ENCODE peak calls at places on chromosomes 5 and 9, in four cellular contexts. X is mesenchymal stem cell, N is H9, Z is IMR-90. W is an unnamed sample.

GRCh38 chr5:31886206-31886605 is 247.3 kb downstream of the PDZD2 start:
- DNase-seq in N (no peak), Z (no peak), X (no peak), W (no peak)

GRCh38 chr5:94785111-94785510 is 166.6 kb downstream of the SLF1 start:
- DNase-seq in X (peak), Z (peak), N (no peak), W (no peak)

GRCh38 chr9:89999534-90000370 is 394.9 kb downstream of the GADD45G start:
- DNase-seq in Z (peak), X (peak), N (no peak), W (no peak)

GRCh38 chr5:155480731-155481131 is 467.2 kb downstream of the KIF4B start:
- DNase-seq in X (no peak), Z (no peak), N (no peak), W (no peak)

GRCh38 chr9:72995131-72996024 is 42.5 kb upstream of the ALDH1A1 start:
- DNase-seq in X (no peak), Z (no peak), N (no peak), W (no peak)

GRCh38 chr9:77901771-77902170 is 129.8 kb downstream of the GNAQ start:
- DNase-seq in Z (no peak), X (no peak), N (no peak), W (no peak)

GRCh38 chr9:86351897-86352296 is 2.3 kb downstream of the TUT7 start:
- DNase-seq in Z (no peak), N (no peak), X (no peak), W (no peak)

GRCh38 chr5:132265336-132266030 is 8.0 kb downstream of the PDLIM4 start:
- DNase-seq in Z (peak), X (peak), N (peak), W (no peak)

GRCh38 chr5:74371621-74372020 is 268.9 kb downstream of the ENC1 start:
- DNase-seq in X (no peak), Z (no peak), N (no peak), W (no peak)

GRCh38 chr9:92359380-92360007 is 33.7 kb downstream of the CENPP start:
- DNase-seq in Z (no peak), X (peak), N (no peak), W (no peak)

GRCh38 chr5:52893863-52894262 is 95.3 kb upstream of the ITGA2 start:
- DNase-seq in N (no peak), Z (no peak), X (no peak), W (no peak)

GRCh38 chr5:92627186-92627585 is 953.8 kb downstream of the NR2F1-AS1 start:
- DNase-seq in X (no peak), N (no peak), Z (no peak), W (no peak)

DNA sequence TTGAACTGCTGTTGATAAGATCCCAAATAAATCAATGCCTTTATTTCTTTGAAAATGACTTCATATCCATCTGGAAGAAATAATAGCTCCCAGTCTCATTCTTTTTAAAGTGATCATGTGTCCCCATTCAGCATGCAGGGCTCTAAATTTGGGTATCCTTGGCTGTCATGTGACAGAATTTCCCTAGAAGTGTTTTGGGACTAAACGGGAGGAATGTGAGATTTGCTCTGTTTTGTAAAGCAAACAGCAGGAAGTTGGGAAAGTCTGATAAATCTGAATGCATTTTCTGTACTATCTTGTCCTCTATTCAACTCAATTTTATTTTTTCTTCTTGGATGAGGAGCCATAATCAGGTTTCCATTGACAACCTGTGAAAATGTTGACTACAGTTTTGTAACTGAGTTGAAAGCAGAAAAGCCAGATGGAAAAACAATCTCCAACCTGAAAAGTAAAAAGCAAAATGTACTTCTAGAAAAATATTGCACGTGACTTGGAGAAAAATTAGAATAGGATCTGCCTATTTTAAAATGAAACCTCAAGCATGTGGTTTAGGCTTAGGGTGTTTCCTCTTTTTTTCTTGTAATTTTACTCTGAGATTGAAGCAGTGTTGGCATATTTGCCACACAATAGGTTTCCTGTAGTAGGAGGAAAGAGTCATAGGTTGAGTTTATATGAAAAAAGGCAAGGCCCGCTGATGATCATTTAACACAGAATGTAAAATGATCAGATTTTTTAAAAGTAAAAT is 76.2 kb upstream of the IL6ST start:
- DNase-seq in N (no peak), X (no peak), Z (no peak), W (no peak)
- H2AFZ ChIP-seq in N (no peak), X (no peak), Z (no peak), W (peak)

GRCh38 chr9:126684345-126684744 is 70.6 kb downstream of the LMX1B start:
- DNase-seq in N (no peak), X (no peak), Z (no peak), W (no peak)
- H3K18ac ChIP-seq in N (no peak), X (no peak), Z (no peak), W (no peak)

DNA sequence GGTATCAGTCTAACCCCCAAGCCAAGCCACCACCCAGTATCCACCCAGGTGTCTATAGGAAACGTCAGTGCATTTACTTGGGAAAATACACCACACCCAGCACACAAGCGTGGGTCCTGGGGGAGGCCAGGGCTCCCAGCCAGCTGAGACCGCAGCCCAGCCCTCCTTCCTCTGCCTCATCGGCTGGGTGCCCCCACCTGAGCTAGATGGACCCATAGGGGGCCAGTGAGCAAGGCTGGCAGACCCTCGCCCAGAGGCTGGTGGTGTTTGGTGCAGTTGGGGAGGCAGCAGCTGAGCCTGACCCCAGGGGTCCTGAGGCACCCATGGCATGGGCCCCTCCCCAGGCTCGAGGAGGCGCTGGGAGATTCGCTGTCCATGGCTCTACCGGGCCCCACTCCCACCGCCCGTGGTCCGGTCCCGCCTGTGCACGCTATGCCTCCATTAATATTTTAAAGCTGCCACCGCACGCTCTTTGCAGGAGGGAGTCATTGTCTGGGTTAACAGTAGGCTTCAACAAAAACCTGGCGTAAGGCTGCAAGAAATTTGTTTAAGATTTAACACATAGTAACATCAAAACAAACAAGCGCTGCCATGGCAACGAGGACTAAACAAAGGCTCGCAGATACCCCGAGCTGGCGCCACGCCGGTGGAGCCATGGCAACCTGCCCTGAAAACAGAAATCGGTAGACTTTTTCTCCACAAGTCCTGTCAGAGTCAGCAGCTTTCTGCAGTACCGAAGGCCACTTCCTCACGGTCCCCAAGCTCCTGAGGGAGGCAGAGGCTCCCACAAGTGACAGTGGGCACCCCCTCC is 20.6 kb downstream of the TPPP start:
- DNase-seq in X (peak), Z (peak), N (peak), W (peak)
- H2AFZ ChIP-seq in X (no peak), Z (peak), N (no peak), W (no peak)

GRCh38 chr9:113409883-113410206 is 630 bp downstream of the POLE3 start:
- DNase-seq in N (no peak), Z (no peak), X (no peak), W (no peak)
- H3K18ac ChIP-seq in N (peak), Z (no peak), X (peak), W (peak)

DNA sequence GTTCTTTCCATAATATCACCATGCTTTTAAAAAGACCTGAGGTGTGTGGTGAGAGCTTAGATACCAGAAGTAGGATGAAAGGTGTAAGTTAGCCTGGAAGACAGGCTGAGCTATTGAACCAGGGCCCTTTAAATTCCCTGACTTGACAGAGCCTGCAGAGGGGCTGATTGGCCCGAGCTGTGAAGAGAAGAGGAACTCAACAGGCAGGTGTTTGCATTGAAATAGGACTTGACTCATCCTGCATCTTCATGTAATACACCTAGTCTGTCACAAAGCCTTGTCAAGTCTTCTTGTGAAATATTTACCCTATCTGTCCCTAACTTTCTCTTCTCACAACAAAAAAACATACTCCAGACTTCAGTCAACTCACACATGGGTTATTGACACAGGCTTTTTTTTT is 16.6 kb upstream of the ANP32B start:
- DNase-seq in Z (no peak), N (peak), X (no peak), W (no peak)
- H2AFZ ChIP-seq in Z (no peak), N (no peak), X (no peak), W (no peak)

GRCh38 chr9:119009253-119009652 is 360.0 kb downstream of the BRINP1 start:
- DNase-seq in X (peak), N (no peak), Z (no peak), W (no peak)

GRCh38 chr9:119003882-119004617 is 365.2 kb downstream of the BRINP1 start:
- DNase-seq in N (no peak), X (no peak), Z (no peak), W (no peak)

GRCh38 chr9:119003218-119003617 is 366.0 kb downstream of the BRINP1 start:
- DNase-seq in X (peak), Z (peak), N (no peak), W (no peak)

GRCh38 chr9:119004618-119004990 is 364.6 kb downstream of the BRINP1 start:
- DNase-seq in N (no peak), X (peak), Z (peak), W (no peak)

DNA sequence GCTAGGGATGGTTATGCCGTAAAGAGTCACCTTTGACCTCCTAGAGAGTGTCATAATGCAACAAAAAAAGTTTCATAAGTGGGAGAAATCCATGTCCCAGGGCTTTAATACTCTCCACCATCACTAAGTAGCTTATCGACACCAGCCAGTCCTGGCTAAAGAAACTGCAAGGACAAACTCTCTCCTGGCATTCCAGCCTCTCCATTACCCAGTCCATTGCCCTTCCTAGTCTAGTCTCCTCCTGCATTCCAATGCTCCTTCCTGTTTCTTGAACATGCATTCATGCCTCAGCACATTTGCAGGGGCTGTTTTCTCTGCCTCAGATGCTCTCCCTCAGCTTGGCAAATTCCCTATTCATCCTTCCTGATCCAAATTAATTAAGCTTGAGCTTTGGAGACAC is 364.1 kb downstream of the BRINP1 start:
- DNase-seq in N (peak), X (no peak), Z (no peak), W (peak)
- H3K18ac ChIP-seq in N (no peak), X (peak), Z (no peak), W (no peak)

DNA sequence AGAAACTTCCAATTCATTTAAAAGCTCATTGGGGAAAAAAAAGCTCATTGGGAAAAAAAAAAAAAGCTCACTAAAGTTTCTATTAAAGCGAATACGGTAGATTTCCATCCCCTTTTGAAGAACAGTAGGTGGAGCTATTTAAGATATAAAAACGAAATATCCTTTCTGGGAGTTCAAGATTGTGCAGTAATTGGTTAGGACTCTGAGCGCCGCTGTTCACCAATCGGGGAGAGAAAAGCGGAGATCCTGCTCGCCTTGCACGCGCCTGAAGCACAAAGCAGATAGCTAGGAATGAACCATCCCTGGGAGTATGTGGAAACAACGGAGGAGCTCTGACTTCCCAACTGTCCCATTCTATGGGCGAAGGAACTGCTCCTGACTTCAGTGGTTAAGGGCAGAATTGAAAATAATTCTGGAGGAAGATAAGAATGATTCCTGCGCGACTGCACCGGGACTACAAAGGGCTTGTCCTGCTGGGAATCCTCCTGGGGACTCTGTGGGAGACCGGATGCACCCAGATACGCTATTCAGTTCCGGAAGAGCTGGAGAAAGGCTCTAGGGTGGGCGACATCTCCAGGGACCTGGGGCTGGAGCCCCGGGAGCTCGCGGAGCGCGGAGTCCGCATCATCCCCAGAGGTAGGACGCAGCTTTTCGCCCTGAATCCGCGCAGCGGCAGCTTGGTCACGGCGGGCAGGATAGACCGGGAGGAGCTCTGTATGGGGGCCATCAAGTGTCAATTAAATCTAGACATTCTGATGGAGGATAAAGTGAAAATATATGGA is at the start of gene PCDHGA12:
- DNase-seq in Z (peak), N (no peak), X (no peak), W (no peak)
- H2AFZ ChIP-seq in Z (peak), N (no peak), X (no peak), W (no peak)

DNA sequence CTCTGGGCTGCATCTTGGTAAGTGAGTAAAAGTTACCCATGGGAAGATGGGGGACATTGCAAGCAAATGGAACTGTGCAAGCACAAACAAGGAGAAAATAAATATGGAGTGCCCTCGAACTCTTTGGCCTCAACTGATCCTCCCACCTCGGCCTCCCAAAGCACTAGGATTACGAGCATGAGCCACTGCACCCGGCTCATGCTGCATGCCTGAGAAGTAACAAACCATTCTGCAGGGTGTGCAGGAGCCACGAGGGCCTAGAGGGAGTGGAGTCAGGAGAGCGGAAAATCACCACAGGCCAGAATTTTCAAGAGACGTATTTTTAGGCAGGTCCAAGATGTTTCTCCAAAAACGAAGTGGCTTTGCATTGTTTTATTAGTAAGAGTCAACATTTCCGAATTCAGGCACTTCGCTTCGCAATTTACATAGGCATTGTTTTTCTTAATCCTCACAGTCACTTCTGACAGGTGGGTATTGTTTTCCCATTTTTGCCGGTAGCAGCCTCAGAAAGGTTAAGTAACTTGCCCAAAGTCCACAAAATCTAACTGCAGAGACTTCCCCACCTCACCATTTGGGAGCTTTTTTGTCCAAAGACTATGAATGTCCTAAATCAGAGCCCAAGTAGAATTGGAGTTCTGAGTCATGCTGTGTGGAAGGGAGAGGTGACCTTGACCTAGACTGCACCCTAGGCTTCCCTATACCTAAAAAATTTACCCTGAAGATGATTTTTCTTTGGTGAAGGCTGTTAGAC is 230.2 kb downstream of the NR3C1 start:
- DNase-seq in X (no peak), Z (no peak), N (no peak), W (no peak)
- H3K18ac ChIP-seq in X (no peak), Z (no peak), N (no peak), W (no peak)

W was measured in neuronal stem cell.